ENCODE peak calls at places on chromosomes 2 and 18, in four cellular contexts. Q, B, S and P are unnamed samples.

GRCh38 chr2:227513113-227513512 is 41.2 kb downstream of the AGFG1 start:
- DNase-seq in Q (no peak), B (no peak), S (no peak), P (no peak)

GRCh38 chr18:45722899-45723298 is 1.1 kb upstream of the SLC14A1 start:
- DNase-seq in Q (peak), B (peak), S (peak), P (peak)

GRCh38 chr2:215797676-215798075 is 215.7 kb downstream of the MREG start:
- DNase-seq in Q (no peak), B (no peak), S (no peak), P (no peak)

GRCh38 chr2:11805920-11806319 is 59.5 kb downstream of the LPIN1 start:
- DNase-seq in Q (no peak), B (no peak), S (no peak), P (no peak)

GRCh38 chr2:96856776-96857673 is 791 bp downstream of the ANKRD39 start:
- DNase-seq in Q (no peak), B (no peak), S (peak), P (no peak)

GRCh38 chr2:232534940-232535735 is 4.4 kb upstream of the CHRNG start:
- DNase-seq in Q (no peak), B (no peak), S (no peak), P (no peak)

GRCh38 chr18:40956213-40956612 is 998.8 kb upstream of the PIK3C3 start:
- DNase-seq in Q (no peak), B (no peak), S (no peak), P (no peak)

GRCh38 chr2:240124651-240125030 is 11.5 kb downstream of the COPS9 start:
- DNase-seq in Q (no peak), B (no peak), S (no peak), P (no peak)

GRCh38 chr2:216413882-216414281 is 1.6 kb downstream of the SMARCAL1 start:
- DNase-seq in Q (no peak), B (no peak), S (no peak), P (no peak)

GRCh38 chr18:51196116-51196810 is 1.2 kb downstream of the MEX3C start:
- DNase-seq in Q (no peak), B (peak), S (no peak), P (peak)

GRCh38 chr2:217884985-217885384 is 117.8 kb downstream of the TNS1 start:
- DNase-seq in Q (no peak), B (no peak), S (no peak), P (no peak)

GRCh38 chr2:85266424-85267041 is 61.3 kb downstream of the TGOLN2 start:
- DNase-seq in Q (peak), B (peak), S (peak), P (peak)

GRCh38 chr2:172829229-172829628 is 93.6 kb downstream of the RAPGEF4 start:
- DNase-seq in Q (no peak), B (no peak), S (peak), P (no peak)

GRCh38 chr2:182870227-182870626 is 3.8 kb upstream of the FRZB start:
- DNase-seq in Q (peak), B (peak), S (peak), P (peak)

GRCh38 chr2:217943379-217944321 is 59.1 kb downstream of the TNS1 start:
- DNase-seq in Q (peak), B (peak), S (peak), P (peak)

GRCh38 chr18:78999939-79000338 is 20.3 kb downstream of the SALL3 start:
- DNase-seq in Q (no peak), B (no peak), S (no peak), P (no peak)

GRCh38 chr2:161139098-161139987 is 20.9 kb upstream of the TANK start:
- DNase-seq in Q (no peak), B (no peak), S (no peak), P (no peak)

GRCh38 chr2:129336276-129336675 is 643.2 kb upstream of the RAB6C start:
- DNase-seq in Q (no peak), B (no peak), S (no peak), P (no peak)

GRCh38 chr18:63823516-63824219 is 48.5 kb downstream of the SERPINB7 start:
- DNase-seq in Q (peak), B (peak), S (peak), P (peak)

GRCh38 chr2:105460048-105460732 is 61.3 kb upstream of the FHL2 start:
- DNase-seq in Q (no peak), B (no peak), S (no peak), P (no peak)

GRCh38 chr2:173159794-173160463 is 84.3 kb downstream of the MAP3K20 start:
- DNase-seq in Q (peak), B (no peak), S (peak), P (no peak)

DNA sequence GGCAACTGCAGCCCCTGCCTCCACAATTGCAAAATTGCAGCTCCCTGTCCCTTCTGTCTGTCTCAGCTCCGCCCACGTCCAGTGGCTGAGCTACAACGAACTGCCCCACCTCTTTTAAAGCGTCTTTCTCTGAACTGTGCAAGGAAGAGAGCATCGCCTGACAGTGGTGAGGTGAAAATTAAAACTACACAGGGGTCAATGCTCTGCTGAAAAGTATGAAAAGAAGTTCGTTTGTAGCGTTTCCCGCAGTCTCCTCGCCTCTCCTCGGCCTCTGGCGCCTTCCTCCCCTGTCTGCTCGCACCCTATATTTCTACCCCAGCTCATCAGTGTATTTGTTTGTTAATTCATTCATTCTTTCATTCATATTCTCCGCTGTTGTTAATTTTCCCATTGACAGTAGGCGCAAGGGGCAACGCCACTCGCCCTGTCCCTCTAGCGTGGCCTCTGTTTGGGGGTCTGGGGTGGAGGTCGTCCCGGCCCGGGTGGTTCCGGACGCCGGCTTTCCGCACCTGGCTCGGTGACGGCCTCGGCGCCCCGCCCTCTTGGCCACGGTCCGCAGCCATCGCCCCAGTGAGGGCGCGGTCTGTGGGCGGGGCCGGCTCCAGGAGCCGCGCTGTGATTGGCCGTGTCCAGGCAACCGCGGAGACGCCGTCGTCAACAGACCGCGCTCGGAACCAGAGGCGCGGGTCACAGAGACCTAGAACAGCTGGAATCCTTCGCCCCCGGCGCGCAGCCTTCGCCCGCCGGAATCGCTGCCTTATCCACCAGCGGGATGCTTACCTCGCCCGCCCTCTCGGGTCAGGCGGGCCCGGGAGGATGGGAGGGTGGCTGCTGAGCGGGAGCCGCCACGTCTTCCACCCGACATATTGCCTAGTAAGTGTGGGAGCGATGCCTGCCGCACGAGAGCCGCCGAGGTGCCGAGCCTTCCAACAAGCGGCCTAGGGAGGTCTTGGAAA is at the start of gene VWA3B:
- DNase-seq in Q (peak), B (peak), S (no peak), P (peak)
- TF ChIP-seq ELF4 in Q (no peak), B (no peak), S (no peak), P (no peak)

DNA sequence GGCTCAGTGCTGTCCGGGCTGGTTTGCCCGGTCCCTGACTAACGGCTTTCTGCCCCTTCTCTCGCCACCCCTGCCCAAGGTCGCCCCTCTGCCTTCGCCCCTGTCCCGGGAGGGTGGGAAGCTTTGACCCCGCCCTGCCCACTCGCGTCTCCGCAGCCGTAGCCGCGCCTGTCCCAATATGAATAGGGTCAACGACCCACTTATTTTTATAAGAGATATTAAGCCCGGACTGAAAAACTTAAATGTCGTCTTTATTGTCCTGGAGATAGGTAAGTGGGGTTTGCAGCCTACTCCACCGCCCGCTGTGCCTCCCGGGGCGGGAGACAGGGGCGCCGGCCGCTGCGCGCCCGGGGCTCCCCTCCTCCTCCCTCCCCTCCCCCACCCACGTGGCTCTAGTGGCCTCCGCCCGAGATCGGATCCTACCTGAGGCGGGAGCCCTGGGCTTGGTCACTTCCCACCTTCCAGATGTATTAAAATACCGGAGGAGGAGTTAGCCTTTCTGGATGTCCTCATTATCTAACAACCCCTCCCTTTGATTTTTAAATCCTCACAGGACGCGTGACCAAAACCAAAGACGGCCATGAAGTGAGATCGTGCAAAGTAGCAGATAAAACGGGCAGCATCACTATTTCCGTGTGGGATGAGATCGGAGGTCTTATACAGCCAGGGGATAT is 638 bp downstream of the NABP1 start:
- DNase-seq in Q (peak), B (peak), S (peak), P (peak)
- TF ChIP-seq ELF4 in Q (no peak), B (no peak), S (no peak), P (no peak)

DNA sequence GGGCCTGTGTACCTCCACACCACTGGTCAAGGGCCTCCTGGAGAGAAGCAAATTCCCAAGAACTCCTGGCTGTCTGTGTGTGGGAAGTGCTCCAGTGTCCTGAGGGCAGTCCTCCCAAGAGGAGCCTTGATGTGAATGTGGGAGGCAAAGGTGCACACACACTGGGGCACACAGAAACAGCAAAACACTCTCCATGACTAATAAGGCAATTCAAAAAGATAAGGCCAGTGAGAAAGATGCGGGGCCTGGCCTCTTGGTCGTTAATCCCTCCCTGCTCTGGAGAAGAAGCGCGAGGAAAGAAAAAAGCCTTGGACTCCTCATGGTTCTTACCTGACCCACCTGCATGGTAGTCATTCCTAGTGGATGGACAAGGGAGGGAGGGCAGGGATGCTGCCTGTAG is 373.2 kb downstream of the SLC4A3 start:
- DNase-seq in Q (no peak), B (no peak), S (no peak), P (no peak)
- TF ChIP-seq ELF4 in Q (no peak), B (no peak), S (no peak), P (no peak)

GRCh38 chr18:61817086-61817485 is 75.7 kb downstream of the RNF152 start:
- DNase-seq in Q (no peak), B (no peak), S (no peak), P (no peak)
- TF ChIP-seq ELF4 in Q (no peak), B (no peak), S (no peak), P (no peak)

GRCh38 chr2:158664987-158665386 is 130.1 kb upstream of the DAPL1 start:
- DNase-seq in Q (no peak), B (no peak), S (no peak), P (no peak)
- TF ChIP-seq ELF4 in Q (no peak), B (no peak), S (no peak), P (no peak)

DNA sequence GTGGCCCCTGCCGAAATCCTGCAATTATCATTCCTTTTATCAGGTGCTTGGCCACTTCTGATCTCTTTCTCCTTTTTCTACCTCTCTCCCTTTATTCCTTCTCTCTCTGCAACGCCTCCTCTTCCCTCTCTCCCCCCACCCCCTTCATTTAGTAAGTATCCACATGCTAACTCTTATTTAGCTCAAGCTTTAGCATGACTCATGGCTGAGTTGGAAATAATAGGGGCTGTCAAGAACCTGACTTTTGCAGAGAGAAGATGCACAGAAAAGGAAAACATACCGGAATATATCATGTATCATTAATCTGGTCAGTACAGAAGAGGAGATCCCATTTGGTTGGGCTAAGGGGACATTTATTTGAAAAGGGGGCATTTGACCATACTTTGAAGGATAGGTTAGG is 33.1 kb downstream of the FAM171B start:
- DNase-seq in Q (no peak), B (no peak), S (no peak), P (no peak)
- TF ChIP-seq ELF4 in Q (no peak), B (no peak), S (no peak), P (no peak)